ENCODE peak calls at places on chromosomes 11 and 22, in five cellular contexts. G is iPS DF 6.9, Q is HCT116, S is tibial artery, N is fibroblast of lung. Z is an unnamed sample.
A peak's percentile ranks its signal among the peaks of the same experiment; 100 is the strongest.

GRCh38 chr11:2428322-2428795 is 16.0 kb downstream of the TRPM5 start:
- DNase-seq in G (no peak), Q (peak; percentile 52), S (no peak), N (peak; percentile 45), Z (peak; percentile 76)

GRCh38 chr11:117815262-117815803 is 9.2 kb downstream of the FXYD2 start:
- DNase-seq in G (no peak), Q (no peak), S (no peak), N (no peak), Z (no peak)

GRCh38 chr11:127454856-127455255 is 454.3 kb upstream of the KIRREL3 start:
- DNase-seq in G (no peak), Q (no peak), S (no peak), N (no peak), Z (no peak)

GRCh38 chr11:19444231-19444630 is 203.5 kb upstream of the E2F8 start:
- DNase-seq in G (no peak), Q (no peak), S (no peak), N (peak; percentile 72), Z (no peak)

GRCh38 chr11:14842002-14842401 is 50.0 kb downstream of the CYP2R1 start:
- DNase-seq in G (no peak), Q (no peak), S (no peak), N (no peak), Z (no peak)

GRCh38 chr22:25923952-25924351 is 182.0 kb downstream of the MYO18B start:
- DNase-seq in G (no peak), Q (no peak), S (no peak), N (no peak), Z (no peak)

GRCh38 chr11:79329561-79329960 is 111.3 kb downstream of the TENM4 start:
- DNase-seq in G (no peak), Q (no peak), S (no peak), N (no peak), Z (no peak)

GRCh38 chr22:44519895-44520294 is 21.9 kb upstream of the RTL6 start:
- DNase-seq in G (no peak), Q (no peak), S (peak; percentile 5), N (no peak), Z (no peak)

GRCh38 chr22:20218981-20219380 is 49.1 kb downstream of the RTN4R start:
- DNase-seq in G (no peak), Q (no peak), S (no peak), N (no peak), Z (no peak)

GRCh38 chr11:85595285-85595884 is 31.8 kb downstream of the DLG2 start:
- DNase-seq in G (no peak), Q (peak; percentile 46), S (no peak), N (peak; percentile 72), Z (no peak)

GRCh38 chr11:18384157-18384641 is 10.2 kb upstream of the LDHA start:
- DNase-seq in G (no peak), Q (no peak), S (peak; percentile 87), N (peak; percentile 83), Z (peak; percentile 66)

DNA sequence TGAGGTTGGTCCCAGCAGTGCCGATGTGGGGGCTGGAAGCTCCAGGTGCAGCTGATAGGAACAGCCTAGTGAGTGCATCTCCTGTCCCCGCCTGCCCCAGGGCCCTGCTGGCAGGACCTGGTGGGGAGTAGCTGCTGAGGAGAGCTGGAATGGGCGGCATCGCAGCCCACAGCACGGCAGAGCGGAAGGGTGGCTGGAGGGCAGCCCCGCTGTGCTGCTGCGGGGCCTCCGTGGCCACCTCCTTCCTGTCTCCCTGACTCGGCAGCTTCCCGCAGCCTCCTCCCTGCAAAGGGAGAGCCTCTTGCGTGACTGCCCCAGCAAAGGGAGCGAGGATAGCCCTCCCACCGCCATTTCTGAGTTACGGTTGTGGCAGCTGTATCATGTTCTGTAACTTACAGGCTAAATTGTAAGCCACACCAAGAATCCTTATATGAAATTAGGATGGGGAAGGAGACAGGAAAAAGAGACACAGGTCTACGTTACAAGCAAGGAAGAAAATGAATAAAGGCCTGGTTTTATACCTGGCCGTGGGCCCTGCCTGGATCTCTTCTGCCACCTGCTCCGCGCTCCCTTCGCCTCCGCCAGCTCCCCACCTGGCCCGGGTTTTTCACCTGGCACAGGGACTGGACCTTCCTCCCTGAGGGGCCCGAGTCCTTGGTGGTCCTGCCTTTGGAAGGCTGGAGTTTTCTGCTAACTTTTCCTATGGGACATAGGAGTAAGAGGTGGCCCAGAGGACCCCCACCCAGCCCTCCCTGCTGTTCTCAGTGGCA is 10.0 kb downstream of the TPCN2 start:
- DNase-seq in G (no peak), Q (no peak), S (no peak), N (no peak), Z (no peak)
- H3K4me1 ChIP-seq in G (no peaks in the 10 kb centered on the region), Q (no peaks in the 10 kb centered on the region), S (no peaks in the 10 kb centered on the region), N (no peaks in the 10 kb centered on the region), Z (no peaks in the 10 kb centered on the region)

DNA sequence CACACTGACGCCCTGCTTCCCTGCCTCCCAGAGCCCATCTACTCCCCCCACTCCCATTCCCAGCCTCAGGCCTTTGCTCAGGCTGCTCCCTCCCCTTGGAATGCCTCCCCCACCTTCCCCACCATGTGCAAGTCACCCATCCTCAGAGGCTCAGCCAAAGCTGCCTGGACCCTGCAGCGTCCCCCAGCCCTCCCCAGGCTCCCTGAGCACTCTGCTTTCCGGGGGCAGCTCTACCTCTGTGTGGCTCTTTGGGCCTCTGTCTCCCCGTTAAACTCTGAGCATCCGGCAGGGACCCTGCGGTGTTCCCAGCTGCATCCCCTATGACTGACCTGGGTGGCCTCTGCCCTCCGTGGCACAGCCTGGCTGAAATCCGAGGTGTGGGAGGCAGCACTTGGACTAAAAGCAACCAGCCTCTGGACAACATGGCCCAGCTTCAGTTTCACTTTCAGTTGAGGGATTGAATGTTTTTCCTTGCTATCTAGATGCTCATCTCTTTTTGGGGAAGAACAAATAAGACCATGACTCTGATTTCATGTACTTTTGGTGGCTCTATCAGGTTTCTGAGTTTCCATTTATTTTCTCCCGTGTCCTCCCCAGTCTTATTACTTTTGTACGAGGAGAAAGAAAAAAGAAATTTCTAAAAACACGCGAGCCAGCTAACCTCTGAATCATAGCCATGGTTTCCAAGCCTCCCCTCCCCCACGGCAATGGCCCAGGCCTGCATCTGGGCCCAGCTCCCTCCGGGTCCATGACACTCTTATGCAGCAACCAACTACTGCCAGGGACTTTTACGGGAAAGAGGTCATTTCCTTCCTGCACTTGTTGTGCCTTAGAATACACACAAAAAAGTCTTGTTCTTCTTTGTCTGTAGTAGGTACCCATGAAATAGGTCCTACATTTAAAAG is 3.8 kb downstream of the APOL3 start:
- DNase-seq in G (no peak), Q (no peak), S (peak; percentile 95), N (peak; percentile 85), Z (peak; percentile 81)
- H3K4me3 ChIP-seq in G (no peak overlapping the region), Q (no peak overlapping the region), S (peak overlapping the region; percentile 39), N (peak overlapping the region; percentile 48), Z (peak overlapping the region; percentile 37)

GRCh38 chr11:30481816-30482215 is 104.3 kb downstream of the MPPED2 start:
- DNase-seq in G (no peak), Q (no peak), S (no peak), N (no peak), Z (no peak)
- H3K27ac ChIP-seq in G (no peak overlapping the region), Q (no peak overlapping the region), S (peak overlapping the region; percentile 75), N (no peak overlapping the region), Z (no peak overlapping the region)

DNA sequence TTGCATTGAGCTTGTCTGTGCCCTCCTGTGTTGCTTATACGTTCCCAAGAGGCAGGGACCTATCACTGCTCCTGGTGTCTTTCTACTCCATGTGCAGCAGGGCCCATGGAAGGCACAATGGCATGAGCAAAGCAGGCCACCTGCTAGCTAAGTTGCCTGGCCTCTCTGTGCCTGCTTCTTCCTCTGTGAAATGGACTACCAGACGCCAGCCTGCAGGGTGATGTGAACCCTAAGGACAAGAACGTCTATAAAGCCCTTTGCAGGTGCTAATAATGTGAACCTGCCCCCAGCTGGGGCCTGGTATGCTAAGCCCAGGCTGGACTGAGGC is 4.1 kb downstream of the GUCD1 start:
- DNase-seq in G (no peak), Q (no peak), S (no peak), N (no peak), Z (no peak)
- H3K4me1 ChIP-seq in G (no peaks in the 10 kb centered on the region), Q (peaks cover 6% of the 10 kb centered on the region), S (no peaks in the 10 kb centered on the region), N (peaks cover 10% of the 10 kb centered on the region), Z (peaks cover 12% of the 10 kb centered on the region)

GRCh38 chr11:123261345-123262106 is 66.5 kb upstream of the CLMP start:
- DNase-seq in G (peak; percentile 94), Q (peak; percentile 62), S (peak; percentile 81), N (peak; percentile 71), Z (peak; percentile 34)
- H3K4me3 ChIP-seq in G (no peak overlapping the region), Q (peak overlapping the region; percentile 18), S (peak overlapping the region; percentile 17), N (peak overlapping the region; percentile 27), Z (no peak overlapping the region)

Z was measured in SJSA1.